ENCODE peak calls at places on chromosome 2, in ten cellular contexts. One of them, this sample, is unnamed.

GRCh38 chr2:135494503-135494902 is 36.5 kb downstream of the ZRANB3 start:
- DNase-seq in ovary: no peak
- DNase-seq in endothelial cell of umbilical vein: no peak
- DNase-seq in IMR-90: peak; percentile 40
- DNase-seq in H1: no peak
- DNase-seq in right lobe of liver: no peak
- DNase-seq in stomach: no peak
- DNase-seq in breast epithelium: no peak
- DNase-seq in Peyer's patch: no peak
- DNase-seq in K562: no peak
- DNase-seq in this sample: no peak

GRCh38 chr2:236866542-236867340 is 218.9 kb upstream of the COPS8 start:
- DNase-seq in ovary: no peak
- DNase-seq in endothelial cell of umbilical vein: no peak
- DNase-seq in IMR-90: no peak
- DNase-seq in H1: no peak
- DNase-seq in right lobe of liver: no peak
- DNase-seq in stomach: peak; percentile 17
- DNase-seq in breast epithelium: peak; percentile 6
- DNase-seq in Peyer's patch: no peak
- DNase-seq in K562: no peak
- DNase-seq in this sample: peak; percentile 8

GRCh38 chr2:127864877-127865276 is 6.9 kb upstream of the POLR2D start:
- DNase-seq in ovary: no peak
- DNase-seq in endothelial cell of umbilical vein: no peak
- DNase-seq in IMR-90: no peak
- DNase-seq in H1: no peak
- DNase-seq in right lobe of liver: no peak
- DNase-seq in stomach: no peak
- DNase-seq in breast epithelium: no peak
- DNase-seq in Peyer's patch: peak; percentile 84
- DNase-seq in K562: peak; percentile 85
- DNase-seq in this sample: no peak

GRCh38 chr2:235199128-235199527 is 247.3 kb downstream of the SH3BP4 start:
- DNase-seq in ovary: no peak
- DNase-seq in endothelial cell of umbilical vein: no peak
- DNase-seq in IMR-90: no peak
- DNase-seq in H1: peak; percentile 16
- DNase-seq in right lobe of liver: no peak
- DNase-seq in stomach: no peak
- DNase-seq in breast epithelium: no peak
- DNase-seq in Peyer's patch: no peak
- DNase-seq in K562: no peak
- DNase-seq in this sample: no peak

GRCh38 chr2:129396980-129397599 is 582.4 kb upstream of the RAB6C start:
- DNase-seq in ovary: no peak
- DNase-seq in endothelial cell of umbilical vein: no peak
- DNase-seq in IMR-90: no peak
- DNase-seq in H1: no peak
- DNase-seq in right lobe of liver: peak; percentile 30
- DNase-seq in stomach: no peak
- DNase-seq in breast epithelium: no peak
- DNase-seq in Peyer's patch: no peak
- DNase-seq in K562: peak; percentile 19
- DNase-seq in this sample: peak; percentile 64

GRCh38 chr2:218569038-218569431 is 396 bp downstream of the CNOT9 start:
- DNase-seq in ovary: peak; percentile 49
- DNase-seq in endothelial cell of umbilical vein: peak; percentile 89
- DNase-seq in IMR-90: peak; percentile 83
- DNase-seq in H1: no peak
- DNase-seq in right lobe of liver: peak; percentile 61
- DNase-seq in stomach: peak; percentile 40
- DNase-seq in breast epithelium: peak; percentile 55
- DNase-seq in Peyer's patch: peak; percentile 73
- DNase-seq in K562: no peak
- DNase-seq in this sample: peak; percentile 48

GRCh38 chr2:26616864-26617135 is 24.4 kb downstream of the CIB4 start:
- DNase-seq in ovary: no peak
- DNase-seq in endothelial cell of umbilical vein: no peak
- DNase-seq in IMR-90: no peak
- DNase-seq in H1: no peak
- DNase-seq in right lobe of liver: no peak
- DNase-seq in stomach: no peak
- DNase-seq in breast epithelium: no peak
- DNase-seq in Peyer's patch: no peak
- DNase-seq in K562: no peak
- DNase-seq in this sample: no peak

GRCh38 chr2:177080746-177081145 is 131.8 kb upstream of the HNRNPA3 start:
- DNase-seq in ovary: no peak
- DNase-seq in endothelial cell of umbilical vein: no peak
- DNase-seq in IMR-90: no peak
- DNase-seq in H1: no peak
- DNase-seq in right lobe of liver: no peak
- DNase-seq in stomach: no peak
- DNase-seq in breast epithelium: no peak
- DNase-seq in Peyer's patch: no peak
- DNase-seq in K562: no peak
- DNase-seq in this sample: no peak

GRCh38 chr2:72214429-72215143 is 66.9 kb upstream of the CYP26B1 start:
- DNase-seq in ovary: no peak
- DNase-seq in endothelial cell of umbilical vein: peak; percentile 70
- DNase-seq in IMR-90: peak; percentile 76
- DNase-seq in H1: no peak
- DNase-seq in right lobe of liver: no peak
- DNase-seq in stomach: no peak
- DNase-seq in breast epithelium: no peak
- DNase-seq in Peyer's patch: no peak
- DNase-seq in K562: no peak
- DNase-seq in this sample: no peak

GRCh38 chr2:8132371-8132831 is 549.5 kb upstream of the ID2 start:
- DNase-seq in ovary: no peak
- DNase-seq in endothelial cell of umbilical vein: no peak
- DNase-seq in IMR-90: no peak
- DNase-seq in H1: no peak
- DNase-seq in right lobe of liver: peak; percentile 77
- DNase-seq in stomach: no peak
- DNase-seq in breast epithelium: no peak
- DNase-seq in Peyer's patch: no peak
- DNase-seq in K562: no peak
- DNase-seq in this sample: no peak

GRCh38 chr2:155266579-155266978 is 568.1 kb downstream of the KCNJ3 start:
- DNase-seq in ovary: no peak
- DNase-seq in endothelial cell of umbilical vein: no peak
- DNase-seq in IMR-90: no peak
- DNase-seq in H1: no peak
- DNase-seq in right lobe of liver: no peak
- DNase-seq in stomach: no peak
- DNase-seq in breast epithelium: no peak
- DNase-seq in Peyer's patch: no peak
- DNase-seq in K562: no peak
- DNase-seq in this sample: no peak

GRCh38 chr2:120898961-120899360 is 163.3 kb downstream of the GLI2 start:
- DNase-seq in ovary: no peak
- DNase-seq in endothelial cell of umbilical vein: no peak
- DNase-seq in IMR-90: no peak
- DNase-seq in H1: no peak
- DNase-seq in right lobe of liver: no peak
- DNase-seq in stomach: no peak
- DNase-seq in breast epithelium: no peak
- DNase-seq in Peyer's patch: no peak
- DNase-seq in K562: no peak
- DNase-seq in this sample: no peak

GRCh38 chr2:42046819-42047487 is 868 bp upstream of the PKDCC start:
- DNase-seq in ovary: peak; percentile 83
- DNase-seq in endothelial cell of umbilical vein: peak; percentile 20
- DNase-seq in IMR-90: no peak
- DNase-seq in H1: peak; percentile 70
- DNase-seq in right lobe of liver: no peak
- DNase-seq in stomach: no peak
- DNase-seq in breast epithelium: no peak
- DNase-seq in Peyer's patch: peak; percentile 46
- DNase-seq in K562: peak; percentile 40
- DNase-seq in this sample: peak; percentile 59

GRCh38 chr2:42045956-42046748 is 1.7 kb upstream of the PKDCC start:
- DNase-seq in ovary: peak; percentile 56
- DNase-seq in endothelial cell of umbilical vein: no peak
- DNase-seq in IMR-90: no peak
- DNase-seq in H1: no peak
- DNase-seq in right lobe of liver: no peak
- DNase-seq in stomach: no peak
- DNase-seq in breast epithelium: no peak
- DNase-seq in Peyer's patch: peak; percentile 45
- DNase-seq in K562: peak; percentile 35
- DNase-seq in this sample: no peak

GRCh38 chr2:42049411-42050349 is 1.9 kb downstream of the PKDCC start:
- DNase-seq in ovary: peak; percentile 56
- DNase-seq in endothelial cell of umbilical vein: no peak
- DNase-seq in IMR-90: no peak
- DNase-seq in H1: no peak
- DNase-seq in right lobe of liver: no peak
- DNase-seq in stomach: no peak
- DNase-seq in breast epithelium: no peak
- DNase-seq in Peyer's patch: peak; percentile 55
- DNase-seq in K562: no peak
- DNase-seq in this sample: no peak

GRCh38 chr2:42048318-42049251 is 764 bp downstream of the PKDCC start:
- DNase-seq in ovary: peak; percentile 69
- DNase-seq in endothelial cell of umbilical vein: peak; percentile 27
- DNase-seq in IMR-90: peak; percentile 45
- DNase-seq in H1: no peak
- DNase-seq in right lobe of liver: no peak
- DNase-seq in stomach: peak; percentile 29
- DNase-seq in breast epithelium: no peak
- DNase-seq in Peyer's patch: peak; percentile 69
- DNase-seq in K562: peak; percentile 54
- DNase-seq in this sample: no peak

GRCh38 chr2:42047488-42048317 is at the start of gene PKDCC:
- DNase-seq in ovary: peak; percentile 92
- DNase-seq in endothelial cell of umbilical vein: peak; percentile 62
- DNase-seq in IMR-90: peak; percentile 79
- DNase-seq in H1: peak; percentile 88
- DNase-seq in right lobe of liver: peak; percentile 91
- DNase-seq in stomach: peak; percentile 77
- DNase-seq in breast epithelium: peak; percentile 62
- DNase-seq in Peyer's patch: peak; percentile 88
- DNase-seq in K562: peak; percentile 93
- DNase-seq in this sample: peak; percentile 80
- TF ChIP-seq POLR2A in ovary: peak; percentile 91
- TF ChIP-seq POLR2A in endothelial cell of umbilical vein: no peak
- TF ChIP-seq POLR2A in IMR-90: no peak
- TF ChIP-seq POLR2A in H1: no peak
- TF ChIP-seq POLR2A in right lobe of liver: peak; percentile 71
- TF ChIP-seq POLR2A in stomach: no peak
- TF ChIP-seq POLR2A in breast epithelium: no peak
- TF ChIP-seq POLR2A in Peyer's patch: no peak
- TF ChIP-seq POLR2A in K562: no peak
- TF ChIP-seq POLR2A in this sample: peak; percentile 38

GRCh38 chr2:151978709-151979108 is 120.1 kb downstream of the CACNB4 start:
- DNase-seq in ovary: no peak
- DNase-seq in endothelial cell of umbilical vein: no peak
- DNase-seq in IMR-90: no peak
- DNase-seq in H1: no peak
- DNase-seq in right lobe of liver: no peak
- DNase-seq in stomach: peak; percentile 70
- DNase-seq in breast epithelium: no peak
- DNase-seq in Peyer's patch: no peak
- DNase-seq in K562: no peak
- DNase-seq in this sample: no peak
- H3K27ac ChIP-seq in ovary: no peak overlapping the region
- H3K27ac ChIP-seq in endothelial cell of umbilical vein: no peak overlapping the region
- H3K27ac ChIP-seq in IMR-90: no peak overlapping the region
- H3K27ac ChIP-seq in H1: no peak overlapping the region
- H3K27ac ChIP-seq in right lobe of liver: no peak overlapping the region
- H3K27ac ChIP-seq in stomach: no peak overlapping the region
- H3K27ac ChIP-seq in breast epithelium: no peak overlapping the region
- H3K27ac ChIP-seq in Peyer's patch: no peak overlapping the region
- H3K27ac ChIP-seq in K562: no peak overlapping the region
- H3K27ac ChIP-seq in this sample: no peak overlapping the region

DNA sequence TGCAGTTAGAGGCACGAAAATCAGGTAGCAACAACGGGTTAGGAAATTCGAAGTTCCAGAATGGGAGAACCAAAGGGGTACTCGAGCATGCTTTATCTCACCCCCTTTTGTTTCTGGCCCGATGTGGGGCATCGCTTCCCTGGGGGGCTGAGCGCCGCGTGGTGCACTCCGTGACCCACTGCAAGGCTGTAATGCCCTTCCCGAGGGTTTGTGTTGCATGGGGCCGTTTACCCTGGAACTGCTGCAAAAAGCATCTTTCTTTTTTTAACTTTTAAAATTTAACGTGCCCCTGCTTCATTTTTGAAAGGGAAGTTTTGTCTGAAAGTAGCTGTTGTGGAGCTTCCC is 4.8 kb downstream of the GDF7 start:
- DNase-seq in ovary: no peak
- DNase-seq in endothelial cell of umbilical vein: no peak
- DNase-seq in IMR-90: no peak
- DNase-seq in H1: no peak
- DNase-seq in right lobe of liver: no peak
- DNase-seq in stomach: no peak
- DNase-seq in breast epithelium: no peak
- DNase-seq in Peyer's patch: no peak
- DNase-seq in K562: no peak
- DNase-seq in this sample: no peak
- H3K27me3 ChIP-seq in ovary: peaks cover 5% of the 10 kb centered on the region
- H3K27me3 ChIP-seq in endothelial cell of umbilical vein: peaks cover 38% of the 10 kb centered on the region
- H3K27me3 ChIP-seq in IMR-90: peaks cover 58% of the 10 kb centered on the region
- H3K27me3 ChIP-seq in H1: peaks cover 45% of the 10 kb centered on the region
- H3K27me3 ChIP-seq in right lobe of liver: no peaks in the 10 kb centered on the region
- H3K27me3 ChIP-seq in stomach: peaks cover 82% of the 10 kb centered on the region
- H3K27me3 ChIP-seq in breast epithelium: no peaks in the 10 kb centered on the region
- H3K27me3 ChIP-seq in Peyer's patch: peaks cover 4% of the 10 kb centered on the region
- H3K27me3 ChIP-seq in K562: peaks cover 22% of the 10 kb centered on the region
- H3K27me3 ChIP-seq in this sample: peaks cover 8% of the 10 kb centered on the region

DNA sequence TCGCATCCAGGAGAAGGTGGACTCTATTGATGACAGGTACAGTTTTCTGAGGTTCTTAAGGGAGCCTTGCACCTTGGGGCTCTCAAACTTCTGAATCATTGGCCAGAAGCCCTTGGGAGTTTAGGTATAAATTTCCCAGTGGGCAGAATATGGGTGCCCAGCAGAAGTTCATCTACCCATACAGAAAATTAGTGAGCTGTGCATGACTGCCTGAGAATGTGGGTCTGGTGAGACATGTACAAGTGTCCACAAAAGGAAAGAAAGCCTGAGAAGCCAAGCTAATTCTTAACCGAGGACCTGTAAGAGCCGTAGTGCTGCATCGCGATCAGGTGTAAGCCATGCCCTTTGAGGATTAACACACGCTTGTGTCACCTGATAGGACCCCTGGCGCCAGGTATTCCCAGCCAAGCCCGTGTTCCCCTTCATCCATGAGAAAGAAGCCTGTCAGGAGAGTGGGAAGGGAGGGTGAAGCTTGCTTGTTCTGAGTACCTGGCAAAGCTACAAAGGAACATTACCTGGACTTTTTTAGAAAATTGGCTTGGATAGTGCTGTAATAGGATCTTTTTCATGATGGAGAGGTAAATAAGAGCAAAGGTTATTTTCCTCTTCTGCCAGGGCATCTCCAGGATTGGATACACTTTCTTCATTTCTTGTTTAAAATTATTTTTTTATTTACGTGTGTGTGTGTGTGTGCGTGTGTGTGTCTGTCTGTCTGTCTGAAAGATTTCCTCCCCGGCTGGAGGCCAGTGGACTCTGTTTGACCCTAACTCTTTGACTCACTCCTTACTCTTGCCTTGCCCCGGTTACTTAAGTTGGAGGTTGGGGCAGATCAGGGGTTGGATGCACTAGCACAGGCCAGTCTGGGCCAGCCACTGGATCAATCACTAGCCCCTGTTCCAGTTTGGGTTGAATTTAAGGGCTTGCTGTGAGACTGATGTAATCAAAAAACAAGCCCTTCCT is 90.4 kb upstream of the EML6 start:
- DNase-seq in ovary: no peak
- DNase-seq in endothelial cell of umbilical vein: peak; percentile 79
- DNase-seq in IMR-90: peak; percentile 83
- DNase-seq in H1: no peak
- DNase-seq in right lobe of liver: peak; percentile 31
- DNase-seq in stomach: no peak
- DNase-seq in breast epithelium: no peak
- DNase-seq in Peyer's patch: no peak
- DNase-seq in K562: no peak
- DNase-seq in this sample: no peak
- TF ChIP-seq POLR2A in ovary: no peak
- TF ChIP-seq POLR2A in endothelial cell of umbilical vein: no peak
- TF ChIP-seq POLR2A in IMR-90: no peak
- TF ChIP-seq POLR2A in H1: no peak
- TF ChIP-seq POLR2A in right lobe of liver: no peak
- TF ChIP-seq POLR2A in stomach: no peak
- TF ChIP-seq POLR2A in breast epithelium: no peak
- TF ChIP-seq POLR2A in Peyer's patch: no peak
- TF ChIP-seq POLR2A in K562: no peak
- TF ChIP-seq POLR2A in this sample: no peak

This sample was measured in testis.